ENCODE peak calls at places on chromosome 20, in eight cellular contexts. F is neural progenitor cell, H is right cardiac atrium, U is HEK293T, V is GM12865, R is RWPE1, Q is non-pigmented ciliary epithelial cell, Z is left colon. J is an unnamed sample.

GRCh38 chr20:3109350-3110302 is 25.1 kb upstream of the AVP start:
- DNase-seq in F (no peak), H (no peak), U (no peak), V (no peak), R (no peak), Q (no peak), Z (no peak), J (no peak)

GRCh38 chr20:24497851-24498250 is 28.4 kb downstream of the SYNDIG1 start:
- DNase-seq in F (no peak), H (no peak), U (no peak), V (peak), R (no peak), Q (peak), Z (no peak), J (no peak)

GRCh38 chr20:38790210-38791053 is 15.1 kb upstream of the PPP1R16B start:
- DNase-seq in F (peak), H (peak), U (peak), V (peak), R (peak), Q (no peak), Z (no peak), J (peak)

GRCh38 chr20:49579874-49580817 is 12.2 kb upstream of the PTGIS start:
- DNase-seq in F (no peak), H (peak), U (no peak), V (no peak), R (no peak), Q (no peak), Z (peak), J (no peak)

GRCh38 chr20:37042986-37043972 is 52.5 kb downstream of the RBL1 start:
- DNase-seq in F (no peak), H (no peak), U (no peak), V (peak), R (no peak), Q (no peak), Z (no peak), J (no peak)

GRCh38 chr20:61186771-61187170 is 65.3 kb upstream of the CDH4 start:
- DNase-seq in F (no peak), H (no peak), U (no peak), V (no peak), R (no peak), Q (no peak), Z (no peak), J (no peak)

GRCh38 chr20:23995905-23996666 is 7.5 kb upstream of the GGTLC1 start:
- DNase-seq in F (peak), H (peak), U (peak), V (peak), R (peak), Q (no peak), Z (no peak), J (peak)

GRCh38 chr20:5164645-5165399 is 38.0 kb downstream of the CDS2 start:
- DNase-seq in F (no peak), H (no peak), U (no peak), V (no peak), R (no peak), Q (no peak), Z (no peak), J (no peak)

GRCh38 chr20:3698511-3699436 is 13.6 kb downstream of the SIGLEC1 start:
- DNase-seq in F (no peak), H (no peak), U (no peak), V (no peak), R (no peak), Q (no peak), Z (no peak), J (no peak)

GRCh38 chr20:24737212-24737850 is 211.7 kb upstream of the CST7 start:
- DNase-seq in F (no peak), H (no peak), U (no peak), V (no peak), R (no peak), Q (no peak), Z (no peak), J (no peak)

J was measured in dermis blood vessel endothelial cell.